ENCODE peak calls at places on chromosomes 12 and 14, in five cellular contexts. W is type B pancreatic cell, S is Peyer's patch, D is heart left ventricle, M is fibroblast of pulmonary artery. Z is an unnamed sample.

GRCh38 chr12:11755311-11755930 is 105.9 kb downstream of the ETV6 start:
- DNase-seq in D (no peak), M (peak), W (no peak), S (no peak), Z (no peak)

GRCh38 chr12:108468149-108468968 is 46.7 kb upstream of the FICD start:
- DNase-seq in M (peak), W (no peak), D (no peak), S (no peak), Z (peak)

GRCh38 chr14:20714593-20715250 is 26.2 kb downstream of the ANG start:
- DNase-seq in M (peak), D (peak), S (peak), W (no peak), Z (no peak)

GRCh38 chr12:22856120-22856699 is 231.2 kb downstream of the ETNK1 start:
- DNase-seq in D (no peak), W (no peak), M (peak), S (no peak), Z (peak)

GRCh38 chr14:78335531-78335930 is 165.4 kb downstream of the NRXN3 start:
- DNase-seq in S (no peak), D (no peak), W (no peak), M (no peak), Z (no peak)

GRCh38 chr12:122094735-122095561 is 16.4 kb downstream of the MLXIP start:
- DNase-seq in W (no peak), M (peak), S (no peak), D (no peak), Z (no peak)

GRCh38 chr12:107986183-107986582 is 142.9 kb upstream of the WSCD2 start:
- DNase-seq in S (no peak), W (no peak), M (no peak), D (no peak), Z (no peak)

GRCh38 chr12:63922446-63922845 is 77.9 kb downstream of the SRGAP1 start:
- DNase-seq in S (no peak), D (no peak), M (peak), W (no peak), Z (no peak)

GRCh38 chr12:14238224-14238792 is 127.2 kb upstream of the ATF7IP start:
- DNase-seq in S (no peak), W (no peak), D (no peak), M (peak), Z (no peak)

GRCh38 chr12:1879633-1880032 is 38.8 kb downstream of the CACNA2D4 start:
- DNase-seq in D (no peak), M (no peak), W (peak), S (no peak), Z (no peak)

GRCh38 chr14:20841096-20841495 is 38.5 kb upstream of the RNASE1 start:
- DNase-seq in S (no peak), W (no peak), D (no peak), M (no peak), Z (no peak)

GRCh38 chr12:54956818-54957641 is 27.5 kb downstream of the TESPA1 start:
- DNase-seq in W (no peak), S (no peak), M (no peak), D (no peak), Z (no peak)

GRCh38 chr12:10497602-10498001 is 8.1 kb upstream of the EIF2S3B start:
- DNase-seq in S (peak), D (no peak), W (no peak), M (peak), Z (no peak)

GRCh38 chr14:64184103-64184729 is 110.0 kb downstream of the ESR2 start:
- DNase-seq in D (no peak), W (no peak), M (no peak), S (no peak), Z (no peak)

GRCh38 chr12:41966916-41967315 is 177.8 kb downstream of the GXYLT1 start:
- DNase-seq in D (no peak), W (no peak), M (no peak), S (no peak), Z (no peak)

GRCh38 chr14:33943484-33943883 is 7.4 kb downstream of the EGLN3 start:
- DNase-seq in W (no peak), D (no peak), M (no peak), S (no peak), Z (no peak)

GRCh38 chr14:74825008-74825407 is 50.9 kb downstream of the PROX2 start:
- DNase-seq in D (no peak), W (no peak), S (no peak), M (peak), Z (no peak)

GRCh38 chr12:52585951-52586350 is 12.3 kb upstream of the KRT74 start:
- DNase-seq in D (no peak), S (no peak), W (no peak), M (no peak), Z (no peak)

GRCh38 chr12:5582541-5582940 is 150.6 kb downstream of the NTF3 start:
- DNase-seq in D (no peak), S (no peak), W (no peak), M (no peak), Z (no peak)

DNA sequence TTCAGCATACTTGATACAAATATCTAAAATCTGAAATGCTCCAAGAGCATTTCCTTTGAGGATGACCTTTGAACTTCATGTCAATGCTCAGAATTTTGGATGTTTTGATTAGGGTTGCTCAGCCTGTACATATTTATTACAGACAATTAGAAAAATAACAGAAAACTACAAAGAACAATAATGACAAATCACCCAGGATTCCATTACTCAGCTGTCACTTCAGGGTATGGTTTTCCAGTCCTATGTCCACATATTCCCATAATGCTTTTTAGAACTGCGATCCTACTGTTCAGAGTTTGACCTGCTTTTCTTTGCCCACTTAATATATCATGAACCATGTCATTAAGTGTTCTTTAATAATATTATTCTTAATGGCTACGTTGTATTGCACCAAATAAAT is 11.4 kb downstream of the DLGAP5 start:
- DNase-seq in D (no peak), W (no peak), M (no peak), S (no peak), Z (no peak)
- TF ChIP-seq CTCF in D (no peak), W (no peak), M (no peak), S (no peak), Z (no peak)

DNA sequence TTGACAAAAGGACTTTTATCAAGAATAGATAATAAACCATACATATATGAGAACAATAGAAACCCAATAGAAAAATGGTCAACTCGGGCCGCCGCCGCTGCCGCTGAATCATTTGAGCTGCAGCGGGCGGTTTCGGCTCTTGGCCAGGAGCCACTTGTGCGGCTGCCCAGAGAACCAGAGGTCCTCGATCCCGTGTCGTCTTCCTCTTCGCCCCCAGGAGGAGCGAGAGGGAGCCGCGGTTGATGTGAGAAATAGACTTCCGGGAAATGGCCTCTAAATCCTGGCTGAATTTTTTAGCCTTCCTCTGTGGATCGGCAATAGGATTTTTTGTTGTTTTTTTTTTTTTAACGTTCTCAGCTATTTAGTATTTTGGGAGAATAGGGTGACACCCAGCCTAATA is 44.8 kb downstream of the CPSF6 start:
- DNase-seq in S (peak), D (peak), W (no peak), M (peak), Z (peak)
- TF ChIP-seq CTCF in S (no peak), D (no peak), W (peak), M (peak), Z (no peak)

DNA sequence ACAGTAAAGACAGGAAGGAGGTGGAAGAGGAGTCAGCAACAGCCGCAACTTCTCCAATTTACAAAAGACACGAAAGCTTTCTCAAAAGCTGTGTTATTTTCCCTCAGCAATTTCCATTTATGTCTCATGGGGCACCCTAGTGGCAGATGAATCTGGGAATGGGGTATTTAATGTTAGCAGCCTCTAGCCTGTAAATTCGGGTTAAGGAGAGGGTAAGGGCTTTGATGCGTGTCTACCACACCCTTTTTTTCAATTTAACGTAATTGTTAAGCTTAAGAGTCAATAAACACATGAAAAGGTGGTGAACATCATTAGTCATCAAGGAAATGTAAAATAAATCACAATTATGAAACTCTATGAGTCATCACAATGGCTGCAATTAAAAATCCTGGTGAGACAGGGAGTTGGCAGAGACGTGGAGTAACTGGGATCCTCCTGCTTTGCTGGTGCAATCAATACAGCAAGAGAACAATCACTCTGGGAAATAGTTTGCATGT is 986.4 kb downstream of the AACS start:
- DNase-seq in W (no peak), M (peak), S (no peak), D (no peak), Z (no peak)
- TF ChIP-seq CTCF in W (no peak), M (no peak), S (no peak), D (no peak), Z (no peak)

GRCh38 chr14:106187176-106187670 is 660.8 kb downstream of the TMEM121 start:
- DNase-seq in D (no peak), S (no peak), W (no peak), M (no peak), Z (no peak)

DNA sequence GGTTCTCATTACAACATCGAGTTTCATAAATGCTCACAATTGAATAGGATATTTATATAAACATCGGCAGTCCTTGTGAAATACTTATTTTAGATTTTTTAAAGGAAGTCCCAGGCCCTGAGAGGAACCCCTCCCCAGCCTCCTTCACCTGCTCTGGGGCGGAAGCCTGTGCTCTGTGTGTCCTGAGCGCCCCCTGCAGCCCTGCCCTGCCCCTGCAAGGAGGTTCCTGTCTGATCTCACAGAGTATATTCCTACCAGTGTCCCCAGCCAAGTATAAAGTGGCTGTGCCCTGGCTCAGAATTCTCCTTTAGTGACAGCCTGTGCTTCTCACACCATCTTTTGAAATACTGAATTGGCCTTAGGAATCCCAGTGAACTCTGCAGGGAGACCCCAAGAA is 659.5 kb downstream of the TMEM121 start:
- DNase-seq in D (no peak), S (peak), M (no peak), W (no peak), Z (no peak)
- TF ChIP-seq CTCF in D (peak), S (no peak), M (no peak), W (no peak), Z (peak)

GRCh38 chr14:93132472-93133065 is 16.8 kb upstream of the ITPK1 start:
- DNase-seq in M (peak), D (no peak), W (no peak), S (peak), Z (peak)
- TF ChIP-seq CTCF in M (peak), D (peak), W (peak), S (peak), Z (peak)